ENCODE peak calls at places on chromosomes 4 and X, in four cellular contexts. D is NCI-H1092; J is activated T-helper 1 cell treated with Interleukin-2 at 50 U/mL for 16 hours; M is activated CD4-positive, alpha-beta T cell treated with anti-CD3 and anti-CD28 coated beads, Interleukin-2, amount 50 U/mL, for 4 hours. G is an unnamed sample.

GRCh38 chrX:100208076-100208475 is 202.0 kb downstream of the PCDH19 start:
- DNase-seq in D (no peak), J (no peak), M (no peak), G (no peak)

GRCh38 chr4:151600432-151600831 is 160.4 kb downstream of the GATB start:
- DNase-seq in D (no peak), J (no peak), M (no peak), G (no peak)

GRCh38 chr4:182189107-182189878 is 53.9 kb upstream of the TENM3 start:
- DNase-seq in D (no peak), J (no peak), M (no peak), G (no peak)

GRCh38 chrX:41045960-41046567 is 39.2 kb upstream of the USP9X start:
- DNase-seq in D (no peak), J (no peak), M (no peak), G (no peak)

GRCh38 chrX:153878285-153878779 is 7.6 kb downstream of the L1CAM start:
- DNase-seq in D (no peak), J (no peak), M (no peak), G (no peak)

GRCh38 chr4:82423245-82424054 is 6.8 kb downstream of the HNRNPDL start:
- DNase-seq in D (no peak), J (no peak), M (no peak), G (no peak)

GRCh38 chrX:107686792-107687191 is 58.5 kb downstream of the PRPS1 start:
- DNase-seq in D (no peak), J (no peak), M (no peak), G (no peak)

GRCh38 chrX:18877472-18877871 is 106.4 kb downstream of the PHKA2 start:
- DNase-seq in D (no peak), J (no peak), M (no peak), G (peak)

GRCh38 chrX:120604359-120604782 is 470 bp downstream of the MCTS1 start:
- DNase-seq in D (peak), J (no peak), M (no peak), G (peak)

GRCh38 chr4:106809083-106809482 is 227.0 kb downstream of the DKK2 start:
- DNase-seq in D (no peak), J (no peak), M (no peak), G (no peak)

GRCh38 chr4:189974056-189974455 is 33.4 kb downstream of the FRG1 start:
- DNase-seq in D (no peak), J (no peak), M (no peak), G (no peak)